ENCODE peak calls at places on chromosomes 2 and 18, in four cellular contexts. One of them, this sample, is unnamed.

GRCh38 chr2:150627526-150627925 is 140.1 kb upstream of the RND3 start:
- DNase-seq in K562: no peak
- DNase-seq in HepG2: no peak
- DNase-seq in GM12878: no peak
- DNase-seq in this sample: no peak

GRCh38 chr2:191115391-191115790 is 35.4 kb downstream of the STAT4 start:
- DNase-seq in K562: no peak
- DNase-seq in HepG2: no peak
- DNase-seq in GM12878: peak
- DNase-seq in this sample: no peak

GRCh38 chr2:33395660-33396249 is 80.7 kb upstream of the RASGRP3 start:
- DNase-seq in K562: peak
- DNase-seq in HepG2: peak
- DNase-seq in GM12878: no peak
- DNase-seq in this sample: peak

GRCh38 chr2:190679813-190680591 is 31.1 kb downstream of the NAB1 start:
- DNase-seq in K562: peak
- DNase-seq in HepG2: peak
- DNase-seq in GM12878: peak
- DNase-seq in this sample: peak

GRCh38 chr2:134149904-134150303 is 104.0 kb upstream of the MGAT5 start:
- DNase-seq in K562: peak
- DNase-seq in HepG2: no peak
- DNase-seq in GM12878: no peak
- DNase-seq in this sample: no peak

GRCh38 chr18:79507076-79507545 is 111.4 kb downstream of the NFATC1 start:
- DNase-seq in K562: peak
- DNase-seq in HepG2: no peak
- DNase-seq in GM12878: no peak
- DNase-seq in this sample: peak

GRCh38 chr2:46334389-46335345 is 37.5 kb downstream of the EPAS1 start:
- DNase-seq in K562: no peak
- DNase-seq in HepG2: no peak
- DNase-seq in GM12878: no peak
- DNase-seq in this sample: no peak

GRCh38 chr2:164661349-164661748 is 40.1 kb upstream of the GRB14 start:
- DNase-seq in K562: no peak
- DNase-seq in HepG2: no peak
- DNase-seq in GM12878: no peak
- DNase-seq in this sample: no peak

GRCh38 chr2:166314022-166314759 is 61.6 kb downstream of the SCN9A start:
- DNase-seq in K562: no peak
- DNase-seq in HepG2: peak
- DNase-seq in GM12878: no peak
- DNase-seq in this sample: no peak

GRCh38 chr2:102509749-102510148 is 36.7 kb downstream of the SLC9A4 start:
- DNase-seq in K562: no peak
- DNase-seq in HepG2: no peak
- DNase-seq in GM12878: no peak
- DNase-seq in this sample: no peak

GRCh38 chr2:240995041-240995960 is 3.1 kb upstream of the SNED1 start:
- DNase-seq in K562: no peak
- DNase-seq in HepG2: no peak
- DNase-seq in GM12878: no peak
- DNase-seq in this sample: no peak

GRCh38 chr2:191345788-191346187 is 100.6 kb downstream of the MYO1B start:
- DNase-seq in K562: no peak
- DNase-seq in HepG2: no peak
- DNase-seq in GM12878: no peak
- DNase-seq in this sample: no peak

GRCh38 chr2:195967336-195967735 is 101.3 kb downstream of the DNAH7 start:
- DNase-seq in K562: no peak
- DNase-seq in HepG2: no peak
- DNase-seq in GM12878: no peak
- DNase-seq in this sample: no peak

GRCh38 chr2:47021301-47022009 is 105.8 kb upstream of the MCFD2 start:
- DNase-seq in K562: no peak
- DNase-seq in HepG2: no peak
- DNase-seq in GM12878: no peak
- DNase-seq in this sample: no peak

GRCh38 chr2:207316484-207316883 is 150.7 kb upstream of the KLF7 start:
- DNase-seq in K562: no peak
- DNase-seq in HepG2: no peak
- DNase-seq in GM12878: no peak
- DNase-seq in this sample: no peak

GRCh38 chr2:182101263-182101662 is 115.6 kb downstream of the PPP1R1C start:
- DNase-seq in K562: no peak
- DNase-seq in HepG2: peak
- DNase-seq in GM12878: no peak
- DNase-seq in this sample: no peak

GRCh38 chr2:113185643-113186315 is 12.0 kb downstream of the PSD4 start:
- DNase-seq in K562: no peak
- DNase-seq in HepG2: no peak
- DNase-seq in GM12878: no peak
- DNase-seq in this sample: no peak

GRCh38 chr2:155266579-155266978 is 568.1 kb downstream of the KCNJ3 start:
- DNase-seq in K562: no peak
- DNase-seq in HepG2: no peak
- DNase-seq in GM12878: no peak
- DNase-seq in this sample: peak

GRCh38 chr2:73985318-73986084 is 791 bp downstream of the TET3 start:
- DNase-seq in K562: peak
- DNase-seq in HepG2: peak
- DNase-seq in GM12878: no peak
- DNase-seq in this sample: no peak

GRCh38 chr18:59220164-59220783 is 316 bp downstream of the GRP start:
- DNase-seq in K562: no peak
- DNase-seq in HepG2: no peak
- DNase-seq in GM12878: no peak
- DNase-seq in this sample: peak

GRCh38 chr18:75844102-75844604 is 416.6 kb upstream of the SMIM21 start:
- DNase-seq in K562: no peak
- DNase-seq in HepG2: no peak
- DNase-seq in GM12878: no peak
- DNase-seq in this sample: no peak

GRCh38 chr2:171317492-171318125 is 116.2 kb downstream of the METTL8 start:
- DNase-seq in K562: no peak
- DNase-seq in HepG2: no peak
- DNase-seq in GM12878: peak
- DNase-seq in this sample: no peak

GRCh38 chr2:241091201-241091600 is 10.9 kb downstream of the MTERF4 start:
- DNase-seq in K562: no peak
- DNase-seq in HepG2: no peak
- DNase-seq in GM12878: no peak
- DNase-seq in this sample: no peak

GRCh38 chr2:231203087-231203486 is 4.7 kb downstream of the ARMC9 start:
- DNase-seq in K562: no peak
- DNase-seq in HepG2: no peak
- DNase-seq in GM12878: no peak
- DNase-seq in this sample: no peak

GRCh38 chr2:169743549-169743948 is 9.9 kb downstream of the KLHL23 start:
- DNase-seq in K562: no peak
- DNase-seq in HepG2: no peak
- DNase-seq in GM12878: no peak
- DNase-seq in this sample: no peak

GRCh38 chr2:138922973-138923563 is 142.9 kb upstream of the NXPH2 start:
- DNase-seq in K562: no peak
- DNase-seq in HepG2: peak
- DNase-seq in GM12878: no peak
- DNase-seq in this sample: no peak

GRCh38 chr2:41206004-41206403 is 754.1 kb upstream of the SLC8A1 start:
- DNase-seq in K562: no peak
- DNase-seq in HepG2: no peak
- DNase-seq in GM12878: no peak
- DNase-seq in this sample: no peak

DNA sequence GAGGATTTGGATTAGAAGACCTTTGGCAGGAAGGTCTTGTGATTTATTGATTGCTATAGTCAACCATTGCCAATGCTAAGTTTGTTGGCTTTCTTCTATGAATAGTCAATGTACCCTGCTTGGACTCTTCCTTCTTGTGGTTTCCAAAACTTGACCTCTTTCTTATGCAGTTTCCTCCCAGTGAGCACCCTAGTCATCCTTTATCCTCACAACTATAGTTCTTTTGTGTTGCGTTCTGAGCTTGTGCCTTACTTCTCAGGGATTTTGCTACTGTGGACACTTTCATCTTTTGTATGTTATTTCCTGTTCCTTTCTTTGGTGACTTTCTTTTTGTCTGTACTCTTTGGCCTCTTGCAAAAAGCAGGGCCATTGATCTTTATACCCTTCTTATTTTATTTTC is 168.2 kb downstream of the LRRTM1 start:
- DNase-seq in K562: no peak
- DNase-seq in HepG2: no peak
- DNase-seq in GM12878: no peak
- DNase-seq in this sample: no peak
- TF ChIP-seq TCF7 in K562: no peak
- TF ChIP-seq TCF7 in HepG2: no peak
- TF ChIP-seq TCF7 in GM12878: no peak
- TF ChIP-seq TCF7 in this sample: no peak

GRCh38 chr18:49059028-49059670 is 108.4 kb upstream of the SMAD7 start:
- DNase-seq in K562: no peak
- DNase-seq in HepG2: peak
- DNase-seq in GM12878: no peak
- DNase-seq in this sample: no peak
- TF ChIP-seq TCF7 in K562: peak
- TF ChIP-seq TCF7 in HepG2: no peak
- TF ChIP-seq TCF7 in GM12878: no peak
- TF ChIP-seq TCF7 in this sample: no peak

DNA sequence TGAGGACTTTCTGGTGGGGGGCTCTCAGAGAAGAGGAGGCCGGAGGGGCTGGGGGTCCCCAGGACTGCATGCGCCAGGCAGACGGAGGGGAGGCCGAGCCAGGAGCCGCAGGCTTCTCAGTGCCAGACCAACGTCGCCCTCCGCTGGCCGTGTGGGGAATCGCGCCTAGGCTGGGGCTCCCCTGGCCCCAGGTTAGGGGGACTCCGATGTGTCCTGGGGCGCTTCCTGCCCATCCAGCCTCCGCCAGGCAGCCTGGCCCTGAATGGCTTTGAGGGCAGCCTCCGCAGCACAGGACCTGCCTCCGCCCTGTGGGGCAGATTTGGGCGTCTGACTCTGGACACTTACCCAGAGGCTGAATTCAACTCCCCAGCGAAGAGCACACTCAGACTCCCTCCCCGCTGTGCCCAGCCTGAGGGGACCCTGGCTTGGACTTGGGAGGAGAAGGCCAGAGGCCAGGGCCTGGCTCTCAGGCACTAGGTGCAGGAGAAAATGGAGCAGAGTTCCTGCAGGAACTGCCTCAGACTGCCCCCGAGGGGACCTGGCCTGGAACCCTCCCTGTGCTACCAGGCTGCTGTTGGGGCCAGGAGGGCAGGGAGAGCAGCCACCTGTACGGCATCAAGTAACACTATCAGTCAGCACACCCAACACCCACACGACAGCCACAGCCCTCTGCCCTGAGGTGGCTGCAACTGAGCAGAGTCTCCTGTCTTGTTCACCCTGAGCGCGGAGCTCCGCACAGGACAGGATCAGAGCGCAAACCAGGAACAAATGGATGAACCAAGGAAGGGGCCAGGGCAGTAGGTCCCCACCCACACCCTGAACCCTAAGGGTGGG is 621 bp upstream of the TEKT4 start:
- DNase-seq in K562: peak
- DNase-seq in HepG2: peak
- DNase-seq in GM12878: no peak
- DNase-seq in this sample: peak
- TF ChIP-seq TCF7 in K562: no peak
- TF ChIP-seq TCF7 in HepG2: no peak
- TF ChIP-seq TCF7 in GM12878: no peak
- TF ChIP-seq TCF7 in this sample: no peak

DNA sequence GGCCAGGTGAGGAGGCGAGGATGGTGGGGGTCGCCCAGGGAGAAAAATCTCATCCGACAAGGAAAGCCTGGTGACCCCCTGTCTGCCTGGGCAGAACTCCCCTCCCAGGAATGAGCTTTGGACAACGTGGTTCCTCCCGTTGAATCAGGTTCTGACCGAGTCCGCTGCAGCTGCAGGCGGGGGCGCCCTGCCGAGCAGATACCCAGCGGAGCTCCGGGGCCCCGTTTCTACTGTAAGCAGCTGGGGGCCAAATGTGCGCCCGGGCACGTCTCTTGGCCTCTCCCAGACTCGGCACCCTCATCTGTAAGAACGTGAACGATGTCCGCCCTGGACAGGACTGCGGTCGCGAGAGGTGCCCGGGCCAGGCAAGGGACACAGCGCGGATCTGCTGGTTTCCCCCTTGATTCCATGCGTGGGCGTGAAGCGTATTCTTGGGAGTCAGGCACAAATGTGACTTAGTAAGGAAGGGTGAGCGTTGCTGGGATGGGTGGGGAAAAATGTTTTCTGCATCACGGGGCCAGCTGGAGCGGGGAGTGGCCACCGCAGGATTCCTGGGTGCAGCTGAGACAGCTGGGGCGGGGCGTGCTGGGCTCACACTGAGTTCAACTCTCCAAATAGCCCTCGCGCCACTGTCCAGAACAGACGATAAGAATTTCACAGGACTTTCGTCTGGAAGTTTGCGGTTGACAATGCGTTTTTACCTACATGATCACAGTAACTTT is 20.2 kb upstream of the TUBB6 start:
- DNase-seq in K562: peak
- DNase-seq in HepG2: peak
- DNase-seq in GM12878: no peak
- DNase-seq in this sample: peak
- TF ChIP-seq TCF7 in K562: no peak
- TF ChIP-seq TCF7 in HepG2: no peak
- TF ChIP-seq TCF7 in GM12878: no peak
- TF ChIP-seq TCF7 in this sample: no peak

DNA sequence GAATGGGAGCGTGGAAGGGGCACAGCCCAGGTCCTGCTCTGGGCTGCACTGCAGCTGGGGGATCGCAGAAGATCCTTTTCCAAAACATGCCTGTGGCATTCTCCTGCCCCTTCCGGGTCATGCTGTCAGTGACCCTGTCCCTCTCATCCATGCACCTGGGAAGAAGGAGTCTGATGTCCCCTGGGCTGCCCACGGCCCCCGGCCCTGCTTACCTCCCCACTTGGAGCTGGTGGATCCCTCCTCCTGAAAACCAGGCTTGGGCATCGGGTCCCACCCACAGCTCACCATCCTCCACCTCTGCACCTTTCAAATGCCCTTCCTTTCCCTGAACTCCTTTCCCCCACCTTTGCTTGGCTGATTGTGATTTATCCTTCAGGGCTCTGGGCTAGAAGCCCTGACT is 11.8 kb downstream of the INHBB start:
- DNase-seq in K562: no peak
- DNase-seq in HepG2: no peak
- DNase-seq in GM12878: no peak
- DNase-seq in this sample: no peak
- TF ChIP-seq TCF7 in K562: no peak
- TF ChIP-seq TCF7 in HepG2: no peak
- TF ChIP-seq TCF7 in GM12878: no peak
- TF ChIP-seq TCF7 in this sample: no peak

This sample was measured in WTC11.